ENCODE peak calls at places on chromosome 11, in six cellular contexts. K is foreskin keratinocyte, U is HCT116, Z is stomach, E is brain microvascular endothelial cell, W is tibial nerve. J is an unnamed sample.

GRCh38 chr11:65927904-65928397 is 8.7 kb downstream of the DRAP1 start:
- DNase-seq in W (no peak), U (no peak), K (no peak), E (no peak), Z (peak), J (peak)

GRCh38 chr11:47220401-47220821 is 5.6 kb downstream of the DDB2 start:
- DNase-seq in U (no peak), W (no peak), K (no peak), Z (no peak), E (peak), J (no peak)

GRCh38 chr11:110000045-110000502 is 93.1 kb upstream of the ZC3H12C start:
- DNase-seq in W (no peak), K (peak), U (peak), E (peak), Z (no peak), J (no peak)

GRCh38 chr11:94732617-94733292 is 35.4 kb upstream of the AMOTL1 start:
- DNase-seq in Z (no peak), W (no peak), K (peak), E (peak), U (no peak), J (no peak)

GRCh38 chr11:64724863-64725535 is 2.0 kb upstream of the NRXN2 start:
- DNase-seq in Z (no peak), K (no peak), W (no peak), U (no peak), E (no peak), J (no peak)

GRCh38 chr11:110598725-110599124 is 113.5 kb downstream of the ARHGAP20 start:
- DNase-seq in Z (no peak), W (no peak), U (no peak), K (no peak), E (no peak), J (no peak)

GRCh38 chr11:35953081-35953480 is 9.2 kb downstream of the LDLRAD3 start:
- DNase-seq in W (no peak), K (no peak), U (no peak), Z (no peak), E (no peak), J (no peak)

GRCh38 chr11:114483929-114484328 is 44.7 kb downstream of the REXO2 start:
- DNase-seq in W (no peak), E (no peak), Z (no peak), U (no peak), K (no peak), J (no peak)

GRCh38 chr11:123300874-123301695 is 106.0 kb upstream of the CLMP start:
- DNase-seq in Z (no peak), W (no peak), E (no peak), K (peak), U (peak), J (no peak)

GRCh38 chr11:107482234-107482633 is 24.6 kb upstream of the CWF19L2 start:
- DNase-seq in W (no peak), U (no peak), E (no peak), Z (no peak), K (no peak), J (no peak)

GRCh38 chr11:33687733-33688479 is 12.7 kb downstream of the C11orf91 start:
- DNase-seq in W (peak), K (peak), Z (no peak), E (peak), U (peak), J (no peak)

GRCh38 chr11:107252429-107253161 is 205.0 kb downstream of the CWF19L2 start:
- DNase-seq in E (no peak), W (no peak), K (no peak), Z (no peak), U (no peak), J (no peak)

GRCh38 chr11:61140416-61140815 is 20.8 kb downstream of the VPS37C start:
- DNase-seq in Z (peak), U (no peak), K (no peak), W (no peak), E (no peak), J (no peak)

GRCh38 chr11:68449951-68450350 is 10.6 kb upstream of the PPP6R3 start:
- DNase-seq in U (no peak), Z (no peak), K (no peak), E (no peak), W (no peak), J (no peak)

GRCh38 chr11:63012450-63013238 is 3.0 kb downstream of the SLC22A8 start:
- DNase-seq in U (no peak), E (no peak), Z (peak), W (no peak), K (no peak), J (no peak)

GRCh38 chr11:46743693-46744339 is 24.8 kb downstream of the F2 start:
- DNase-seq in W (no peak), E (peak), K (no peak), Z (no peak), U (no peak), J (no peak)

GRCh38 chr11:60098508-60098907 is 10.0 kb downstream of the MS4A2 start:
- DNase-seq in K (no peak), E (no peak), U (no peak), Z (no peak), W (no peak), J (no peak)

GRCh38 chr11:27055065-27055682 is 14.6 kb downstream of the BBOX1 start:
- DNase-seq in U (no peak), E (peak), W (no peak), Z (no peak), K (peak), J (no peak)

GRCh38 chr11:84857746-84858145 is 769.4 kb downstream of the DLG2 start:
- DNase-seq in Z (no peak), U (no peak), K (peak), W (no peak), E (no peak), J (no peak)

GRCh38 chr11:68685656-68686380 is 1.5 kb downstream of the GAL start:
- DNase-seq in W (no peak), E (no peak), Z (no peak), K (no peak), U (no peak), J (no peak)

GRCh38 chr11:93081694-93082093 is 112.2 kb downstream of the MTNR1B start:
- DNase-seq in E (no peak), K (no peak), W (no peak), U (no peak), Z (no peak), J (no peak)

GRCh38 chr11:66548774-66549630 is 2.3 kb downstream of the ACTN3 start:
- DNase-seq in K (no peak), Z (no peak), U (no peak), W (no peak), E (no peak), J (no peak)

GRCh38 chr11:59943996-59944395 is 5.8 kb downstream of the OOSP1 start:
- DNase-seq in Z (no peak), K (no peak), U (no peak), W (no peak), E (no peak), J (no peak)

GRCh38 chr11:83717551-83717950 is 431.4 kb upstream of the CCDC90B start:
- DNase-seq in Z (no peak), K (no peak), E (no peak), U (no peak), W (no peak), J (no peak)

GRCh38 chr11:44542372-44542771 is 23.1 kb upstream of the CD82 start:
- DNase-seq in Z (no peak), K (no peak), U (no peak), E (peak), W (no peak), J (no peak)

GRCh38 chr11:78802058-78802633 is 227.5 kb upstream of the NARS2 start:
- DNase-seq in Z (peak), K (peak), U (no peak), E (no peak), W (no peak), J (no peak)

DNA sequence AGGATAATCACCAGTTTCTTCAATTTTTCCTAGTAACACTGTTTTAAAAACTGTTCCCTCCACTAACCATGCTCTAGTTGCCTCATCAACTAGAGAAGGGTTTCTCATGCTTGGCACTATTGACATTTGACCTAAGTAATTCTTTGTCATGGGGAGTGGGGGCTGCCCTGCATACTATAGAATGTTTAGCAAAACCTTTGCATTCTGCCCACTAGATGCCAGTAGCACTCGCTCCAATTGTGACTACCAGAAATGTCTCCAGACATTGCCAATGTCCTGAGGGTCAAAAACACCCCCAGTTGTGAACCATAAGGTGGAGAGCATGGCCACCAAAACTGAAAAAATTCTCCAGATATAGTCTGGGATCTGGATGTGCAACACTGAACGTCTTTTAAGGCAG is 27.6 kb upstream of the BMAL1 start:
- DNase-seq in K (no peak), E (no peak), Z (no peak), W (no peak), U (no peak), J (no peak)
- TF ChIP-seq CTCF in K (peak), E (peak), Z (no peak), W (no peak), U (peak), J (no peak)

GRCh38 chr11:116172156-116172555 is 600.6 kb downstream of the BUD13 start:
- DNase-seq in U (no peak), E (no peak), Z (no peak), K (no peak), W (no peak), J (no peak)

GRCh38 chr11:116168459-116168787 is 604.4 kb downstream of the BUD13 start:
- DNase-seq in W (no peak), U (no peak), E (no peak), Z (no peak), K (no peak), J (no peak)

GRCh38 chr11:116171271-116172140 is 601.3 kb downstream of the BUD13 start:
- DNase-seq in W (no peak), U (no peak), E (no peak), K (no peak), Z (no peak), J (no peak)

GRCh38 chr11:116169776-116170175 is 603.0 kb downstream of the BUD13 start:
- DNase-seq in E (no peak), K (no peak), Z (no peak), W (no peak), U (no peak), J (no peak)

GRCh38 chr11:116170526-116171120 is 602.2 kb downstream of the BUD13 start:
- DNase-seq in E (no peak), K (no peak), Z (no peak), W (no peak), U (no peak), J (no peak)
- TF ChIP-seq CTCF in E (peak), K (peak), Z (no peak), W (no peak), U (peak), J (no peak)

DNA sequence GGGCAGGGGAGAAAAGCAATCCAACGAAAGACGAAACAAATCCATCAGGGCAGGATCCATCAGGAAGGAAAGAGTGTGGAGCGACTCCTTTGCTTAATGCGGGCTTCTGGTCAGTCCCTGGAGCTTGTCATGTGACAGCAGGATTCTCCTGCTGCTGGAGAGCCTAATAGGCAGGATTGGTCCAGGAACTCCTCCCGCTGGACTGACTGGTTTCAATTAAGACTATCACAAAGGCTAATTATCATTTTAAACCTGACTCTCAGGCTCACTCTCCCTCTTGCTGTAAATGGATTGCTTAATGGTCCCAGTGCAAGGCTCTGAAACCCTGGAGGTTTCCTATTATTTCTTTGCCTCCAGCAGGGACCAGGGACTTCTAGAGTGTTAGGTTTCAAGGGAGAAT is 493.8 kb downstream of the NTM start:
- DNase-seq in Z (no peak), U (no peak), E (no peak), K (no peak), W (no peak), J (no peak)
- TF ChIP-seq CTCF in Z (no peak), U (no peak), E (no peak), K (no peak), W (no peak), J (no peak)

GRCh38 chr11:102553835-102554282 is 23.3 kb upstream of the MMP7 start:
- DNase-seq in W (no peak), K (peak), U (no peak), Z (no peak), E (no peak), J (no peak)
- TF ChIP-seq CTCF in W (no peak), K (no peak), U (no peak), Z (no peak), E (no peak), J (no peak)

GRCh38 chr11:119706029-119706428 is 23.0 kb downstream of the NECTIN1 start:
- DNase-seq in Z (no peak), K (no peak), E (no peak), U (no peak), W (no peak), J (no peak)

GRCh38 chr11:119705362-119705761 is 23.6 kb downstream of the NECTIN1 start:
- DNase-seq in E (no peak), U (no peak), W (no peak), Z (no peak), K (no peak), J (no peak)

GRCh38 chr11:119704849-119705248 is 24.2 kb downstream of the NECTIN1 start:
- DNase-seq in Z (no peak), U (no peak), E (no peak), K (no peak), W (no peak), J (no peak)

GRCh38 chr11:119709171-119709570 is 19.8 kb downstream of the NECTIN1 start:
- DNase-seq in W (no peak), E (no peak), K (no peak), Z (no peak), U (no peak), J (no peak)

DNA sequence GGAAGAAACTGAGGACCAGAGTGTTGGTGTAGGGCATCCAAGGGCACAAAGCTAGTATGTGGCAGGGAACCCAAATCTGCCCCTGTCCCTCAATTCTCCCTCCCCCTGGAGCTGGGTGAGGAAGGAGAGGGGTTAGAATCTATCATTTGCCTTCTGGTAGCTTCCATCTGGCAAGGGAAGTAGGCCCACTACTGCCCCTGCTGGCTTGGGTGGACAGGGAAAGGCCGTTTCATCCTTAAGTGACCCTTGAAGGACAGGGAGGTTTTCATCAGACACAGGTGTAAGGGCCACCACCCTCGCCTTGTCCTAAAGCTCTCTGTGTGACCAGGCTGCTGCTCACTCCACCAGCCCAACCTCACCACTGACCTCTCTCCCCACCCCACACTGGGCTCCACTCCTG is 22.1 kb downstream of the NECTIN1 start:
- DNase-seq in E (no peak), W (no peak), U (no peak), K (no peak), Z (no peak), J (no peak)
- TF ChIP-seq CTCF in E (peak), W (no peak), U (peak), K (peak), Z (no peak), J (no peak)

GRCh38 chr11:120945042-120945441 is 78.9 kb upstream of the TBCEL start:
- DNase-seq in W (no peak), U (no peak), E (no peak), Z (no peak), K (no peak), J (no peak)
- TF ChIP-seq CTCF in W (no peak), U (peak), E (peak), Z (no peak), K (peak), J (no peak)

GRCh38 chr11:134244593-134244992 is 8.6 kb downstream of the THYN1 start:
- DNase-seq in Z (no peak), U (no peak), W (no peak), E (no peak), K (no peak), J (no peak)
- TF ChIP-seq CTCF in Z (peak), U (peak), W (no peak), E (peak), K (peak), J (no peak)

DNA sequence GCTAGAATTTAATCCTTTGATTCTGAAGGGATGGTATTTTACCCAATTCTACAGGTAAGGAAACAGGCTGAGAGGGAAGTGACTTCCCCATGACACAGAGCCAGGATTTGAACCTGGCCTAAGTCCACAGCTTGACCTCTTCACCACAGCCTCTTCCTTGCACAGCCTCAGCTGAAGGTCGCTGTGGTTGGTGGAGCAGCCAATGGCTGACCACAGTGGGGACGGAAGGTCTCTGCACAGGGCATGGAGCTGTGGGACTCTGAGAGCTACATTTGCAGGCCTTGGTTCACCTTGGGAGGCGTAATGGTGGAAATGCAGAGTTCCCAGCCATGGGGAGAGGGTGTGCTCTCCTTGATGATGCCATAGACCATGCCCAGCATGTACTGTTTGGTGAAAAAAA is 295.0 kb downstream of the DDX10 start:
- DNase-seq in K (no peak), Z (no peak), E (no peak), U (no peak), W (no peak), J (no peak)
- TF ChIP-seq CTCF in K (no peak), Z (no peak), E (no peak), U (no peak), W (no peak), J (no peak)

J was measured in mucosa of descending colon.